ENCODE peak calls at places on chromosomes 6 and 20, in six cellular contexts. P is IMR-90, Z is neural progenitor cell, N is neuronal stem cell, J is GM23248, S is fibroblast of lung. E is an unnamed sample. For H3K4me1, the result is how much of the 10 kb centered on the place peaks cover.

GRCh38 chr6:105780146-105780860 is 305.8 kb upstream of the PRDM1 start:
- DNase-seq in S (peak), J (peak), N (no peak), Z (no peak), P (peak), E (no peak)

GRCh38 chr6:16206595-16207037 is 31.8 kb upstream of the GMPR start:
- DNase-seq in Z (peak), N (peak), P (peak), J (peak), S (peak), E (peak)

GRCh38 chr6:111737065-111737521 is 131.4 kb upstream of the TRAF3IP2 start:
- DNase-seq in N (no peak), Z (no peak), J (peak), P (peak), S (peak), E (no peak)

GRCh38 chr6:125142614-125143013 is 11.0 kb upstream of the TPD52L1 start:
- DNase-seq in P (peak), J (peak), Z (no peak), S (peak), N (no peak), E (no peak)

GRCh38 chr6:5876076-5876475 is 130.6 kb downstream of the NRN1 start:
- DNase-seq in N (no peak), J (no peak), P (no peak), Z (no peak), S (no peak), E (no peak)

GRCh38 chr6:31113861-31114539 is 600 bp upstream of the PSORS1C1 start:
- DNase-seq in J (peak), N (no peak), P (peak), Z (no peak), S (peak), E (peak)

GRCh38 chr6:129680633-129681032 is 29.3 kb downstream of the ARHGAP18 start:
- DNase-seq in S (no peak), J (no peak), N (no peak), Z (no peak), P (no peak), E (no peak)

GRCh38 chr6:160972111-160972510 is 19.5 kb upstream of the MAP3K4 start:
- DNase-seq in S (peak), J (peak), P (peak), N (no peak), Z (no peak), E (no peak)

GRCh38 chr6:11810854-11811643 is 32.4 kb upstream of the ADTRP start:
- DNase-seq in J (peak), P (peak), N (no peak), Z (no peak), S (peak), E (no peak)

GRCh38 chr6:15989397-15989796 is 139.5 kb upstream of the MYLIP start:
- DNase-seq in N (no peak), J (no peak), Z (no peak), P (no peak), S (no peak), E (no peak)

GRCh38 chr6:15960740-15961629 is 167.9 kb upstream of the MYLIP start:
- DNase-seq in J (no peak), P (no peak), N (no peak), Z (no peak), S (no peak), E (peak)

GRCh38 chr6:162177733-162178132 is 549.8 kb downstream of the PRKN start:
- DNase-seq in S (peak), Z (peak), J (peak), P (no peak), N (no peak), E (peak)

GRCh38 chr6:52510213-52510562 is 66.7 kb downstream of the TRAM2 start:
- DNase-seq in J (no peak), Z (no peak), N (no peak), P (no peak), S (no peak), E (no peak)

DNA sequence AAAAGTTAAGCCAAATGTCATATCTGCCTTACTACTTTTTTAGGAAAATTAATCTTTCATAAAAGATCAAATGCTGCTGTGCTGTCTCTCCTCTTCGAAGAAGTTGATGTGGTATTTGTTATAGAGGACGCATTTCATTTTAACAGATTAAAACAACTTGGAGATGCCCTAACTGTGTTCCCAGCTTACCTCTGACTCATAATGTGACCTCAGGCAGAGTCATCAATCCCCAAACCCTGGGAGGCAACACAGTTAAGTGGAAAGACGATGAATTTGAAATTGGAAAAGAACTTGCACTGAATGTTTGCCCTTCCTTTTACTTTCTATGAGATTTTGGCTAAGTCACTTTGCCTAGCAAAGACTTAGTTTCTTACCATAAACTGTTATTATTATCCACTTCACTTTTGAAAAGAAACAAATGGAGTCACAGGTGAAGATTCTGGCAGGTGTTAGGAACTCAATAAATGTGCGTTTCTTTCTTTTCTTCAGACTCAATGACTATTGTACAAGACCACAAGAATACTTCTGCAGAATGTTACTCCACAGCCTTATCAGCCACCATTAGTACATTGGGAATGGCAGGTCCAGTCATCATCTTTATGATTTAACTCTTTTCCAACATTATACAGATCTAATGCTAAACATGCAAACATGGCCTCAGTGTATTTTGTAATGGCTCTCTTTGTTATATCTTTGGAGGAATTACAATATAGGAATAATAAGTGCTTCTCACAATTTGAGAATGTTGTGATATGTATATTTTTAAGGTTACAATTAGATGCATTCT is 102.6 kb downstream of the COL21A1 start:
- DNase-seq in J (peak), S (peak), Z (no peak), N (no peak), P (peak), E (no peak)
- H3K9ac ChIP-seq in J (peak), S (no peak), Z (no peak), N (no peak), P (no peak), E (no peak)

GRCh38 chr6:135268263-135268662 is 87.2 kb downstream of the MYB start:
- DNase-seq in J (no peak), N (no peak), S (no peak), P (no peak), Z (no peak), E (no peak)
- H3K4me1 ChIP-seq in J (under half), N (under half), S (under half), P (under half), Z (under half), E (under half)

DNA sequence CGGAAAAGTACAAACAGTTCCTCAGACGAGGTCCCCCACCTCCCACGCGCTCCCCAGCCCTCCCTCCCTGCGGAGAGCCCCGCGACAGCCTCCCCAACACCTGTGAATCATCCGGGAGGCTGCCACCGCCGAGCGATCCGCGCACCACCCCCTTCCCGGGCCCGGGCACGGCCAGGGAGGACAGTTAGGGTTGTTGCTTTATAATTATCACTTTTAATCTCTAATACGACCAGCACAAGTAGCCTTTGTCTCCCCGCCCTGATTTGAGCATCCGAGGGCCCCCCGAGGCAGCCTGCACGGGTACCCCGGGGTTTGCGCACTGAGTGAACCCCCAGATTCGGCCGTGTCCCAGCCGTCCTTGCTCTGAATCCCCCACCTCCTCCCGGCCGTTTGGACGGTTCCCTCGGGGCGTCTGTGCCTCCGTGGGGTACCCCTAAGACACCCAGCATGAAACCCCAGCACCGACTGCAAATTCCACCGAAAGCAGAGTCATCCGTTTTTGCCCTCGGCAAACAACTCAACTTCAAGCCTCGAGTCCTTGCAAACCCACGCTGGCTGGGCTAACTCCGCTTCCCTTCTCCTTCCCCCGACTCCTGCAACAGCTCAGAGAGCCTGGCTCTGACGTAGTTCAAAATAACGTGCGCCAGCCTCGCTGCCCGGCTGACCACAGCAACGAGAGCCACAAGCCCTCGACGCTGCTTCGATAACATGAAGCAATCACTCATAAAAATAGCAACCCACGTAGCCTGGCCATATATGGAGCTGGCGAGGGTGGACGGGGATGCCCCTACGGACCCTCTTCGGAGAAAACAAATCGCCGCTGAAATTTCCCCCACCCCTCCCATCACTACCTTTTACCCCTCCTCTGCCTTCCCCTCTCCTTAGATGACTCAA is 866 bp upstream of the SNAP25 start:
- DNase-seq in P (peak), S (peak), Z (peak), N (peak), J (peak), E (peak)
- H3K4me3 ChIP-seq in P (peak), S (peak), Z (peak), N (peak), J (peak), E (peak)

DNA sequence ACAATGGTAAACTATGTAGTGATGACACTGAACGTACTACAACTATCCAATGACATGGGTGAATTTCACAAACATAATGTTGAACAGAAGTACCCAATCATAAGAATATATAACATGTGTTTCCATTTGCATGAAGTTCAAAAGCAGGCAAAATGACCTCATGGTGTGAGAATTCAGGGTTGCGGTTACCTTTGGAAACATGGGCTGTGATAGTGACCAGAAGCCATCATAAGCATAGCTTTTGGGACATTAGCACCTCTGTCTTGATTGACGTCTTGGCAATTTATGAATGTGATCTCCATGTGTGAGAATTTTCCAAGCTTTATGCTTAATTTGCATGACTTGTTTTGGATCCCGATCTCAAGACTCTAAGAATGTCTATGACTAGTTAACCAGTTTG is 500.1 kb upstream of the JAG1 start:
- DNase-seq in J (no peak), Z (no peak), S (peak), N (no peak), P (no peak), E (no peak)
- H3K9ac ChIP-seq in J (no peak), Z (no peak), S (no peak), N (no peak), P (no peak), E (no peak)